ENCODE peak calls at places on chromosomes 12 and 14, in ten cellular contexts. D is fibroblast of lung; R is AG10803; B is HFF-Myc; O is heart left ventricle; U is astrocyte; F is GM06990; H is CD8-positive, alpha-beta T cell; I is GM12865; T is suprapubic skin. S is an unnamed sample.

GRCh38 chr14:72609205-72609916 is 284.5 kb downstream of the DPF3 start:
- DNase-seq in B (no peak), R (no peak), T (peak), D (no peak), H (no peak), I (no peak), O (no peak), F (no peak), U (no peak), S (no peak)

GRCh38 chr12:54251667-54252284 is 28.1 kb downstream of the CBX5 start:
- DNase-seq in B (no peak), U (peak), T (no peak), H (no peak), I (peak), D (peak), O (no peak), F (no peak), R (peak), S (peak)

GRCh38 chr12:78963439-78964222 is 99.1 kb downstream of the SYT1 start:
- DNase-seq in I (no peak), H (no peak), U (peak), T (no peak), O (no peak), F (no peak), D (peak), B (no peak), R (peak), S (peak)

GRCh38 chr12:120115692-120116442 is 686 bp downstream of the RAB35 start:
- DNase-seq in T (no peak), U (no peak), F (peak), R (peak), O (peak), H (no peak), B (no peak), I (peak), D (peak), S (peak)

GRCh38 chr14:80364274-80364673 is 153.0 kb upstream of the DIO2 start:
- DNase-seq in T (no peak), B (no peak), I (peak), H (no peak), U (peak), D (peak), O (no peak), R (peak), F (no peak), S (peak)

GRCh38 chr12:110844551-110845395 is 2.0 kb upstream of the CCDC63 start:
- DNase-seq in U (peak), D (peak), B (no peak), R (peak), T (no peak), I (no peak), F (no peak), H (no peak), O (peak), S (peak)

GRCh38 chr14:50351016-50351415 is 38.9 kb downstream of the DMAC2L start:
- DNase-seq in T (no peak), B (no peak), F (no peak), R (peak), O (no peak), U (peak), H (no peak), D (no peak), I (no peak), S (no peak)

GRCh38 chr12:94748726-94749421 is 98.5 kb upstream of the TMCC3 start:
- DNase-seq in H (no peak), I (no peak), O (no peak), T (no peak), D (no peak), U (no peak), R (no peak), B (no peak), F (no peak), S (no peak)

GRCh38 chr12:125050446-125050845 is 14.8 kb upstream of the AACS start:
- DNase-seq in H (no peak), T (no peak), U (no peak), F (no peak), R (no peak), O (no peak), D (no peak), B (no peak), I (no peak), S (no peak)

GRCh38 chr14:34971381-34971780 is 11.4 kb upstream of the SRP54 start:
- DNase-seq in H (no peak), F (no peak), T (no peak), R (peak), O (no peak), B (no peak), U (peak), D (no peak), I (no peak), S (no peak)

GRCh38 chr12:119115296-119115905 is 63.3 kb upstream of the HSPB8 start:
- DNase-seq in O (peak), U (peak), B (no peak), F (no peak), R (peak), I (peak), T (no peak), H (no peak), D (peak), S (peak)

GRCh38 chr14:104656014-104656714 is 33.3 kb upstream of the INF2 start:
- DNase-seq in O (no peak), F (peak), D (no peak), B (no peak), U (no peak), R (no peak), I (no peak), H (no peak), T (no peak), S (no peak)

GRCh38 chr12:25323774-25324086 is 73.0 kb upstream of the KRAS start:
- DNase-seq in F (no peak), T (no peak), R (no peak), U (no peak), I (peak), B (no peak), O (no peak), D (no peak), H (no peak), S (no peak)

GRCh38 chr12:51887476-51888315 is at the start of gene ANKRD33:
- DNase-seq in F (no peak), D (peak), U (no peak), B (no peak), R (no peak), O (no peak), T (peak), I (no peak), H (no peak), S (no peak)

GRCh38 chr12:114636723-114637480 is 47.1 kb downstream of the TBX3 start:
- DNase-seq in F (no peak), T (no peak), O (no peak), B (no peak), R (peak), H (no peak), I (no peak), D (peak), U (no peak), S (peak)

DNA sequence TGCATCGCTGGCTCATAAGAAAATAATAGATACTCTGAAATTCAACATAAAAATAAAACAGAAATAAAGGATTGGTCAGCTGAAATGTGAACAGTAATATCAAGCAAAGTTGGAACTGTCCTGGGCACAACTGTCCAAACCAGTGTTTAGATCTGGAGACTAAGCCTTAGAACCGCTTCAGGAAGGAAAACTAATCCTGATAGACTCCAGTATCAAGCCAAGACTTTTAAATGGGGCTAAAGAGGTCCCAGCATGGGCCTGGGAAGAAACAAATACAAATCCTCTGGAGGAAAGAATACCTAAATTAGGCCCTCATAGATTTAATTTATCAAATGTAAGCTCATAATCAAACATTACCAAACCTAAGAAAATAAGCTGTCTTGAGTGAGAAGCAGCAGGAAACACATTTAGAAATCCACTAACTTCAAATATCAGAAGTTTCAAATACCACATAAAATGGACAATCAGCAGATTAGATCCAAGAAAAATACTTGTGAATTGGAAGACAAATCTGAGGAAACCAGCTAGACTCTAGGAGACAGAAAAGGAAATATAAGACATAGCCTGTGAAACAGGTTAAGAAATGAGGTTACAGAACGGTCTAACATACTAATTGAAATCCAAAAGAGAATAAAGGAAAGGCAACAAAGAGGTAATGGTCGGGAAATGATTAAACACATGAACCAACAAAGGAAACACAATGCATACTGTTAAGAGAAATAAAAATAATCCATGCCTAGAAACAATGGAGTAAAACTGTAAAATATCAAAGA is 27.6 kb downstream of the SCAF11 start:
- DNase-seq in T (no peak), F (no peak), U (no peak), R (no peak), B (no peak), I (no peak), H (no peak), D (no peak), O (no peak), S (no peak)
- H3K4me3 ChIP-seq in T (no peak), F (no peak), U (no peak), R (no peak), B (no peak), I (no peak), H (no peak), D (no peak), O (no peak), S (no peak)

DNA sequence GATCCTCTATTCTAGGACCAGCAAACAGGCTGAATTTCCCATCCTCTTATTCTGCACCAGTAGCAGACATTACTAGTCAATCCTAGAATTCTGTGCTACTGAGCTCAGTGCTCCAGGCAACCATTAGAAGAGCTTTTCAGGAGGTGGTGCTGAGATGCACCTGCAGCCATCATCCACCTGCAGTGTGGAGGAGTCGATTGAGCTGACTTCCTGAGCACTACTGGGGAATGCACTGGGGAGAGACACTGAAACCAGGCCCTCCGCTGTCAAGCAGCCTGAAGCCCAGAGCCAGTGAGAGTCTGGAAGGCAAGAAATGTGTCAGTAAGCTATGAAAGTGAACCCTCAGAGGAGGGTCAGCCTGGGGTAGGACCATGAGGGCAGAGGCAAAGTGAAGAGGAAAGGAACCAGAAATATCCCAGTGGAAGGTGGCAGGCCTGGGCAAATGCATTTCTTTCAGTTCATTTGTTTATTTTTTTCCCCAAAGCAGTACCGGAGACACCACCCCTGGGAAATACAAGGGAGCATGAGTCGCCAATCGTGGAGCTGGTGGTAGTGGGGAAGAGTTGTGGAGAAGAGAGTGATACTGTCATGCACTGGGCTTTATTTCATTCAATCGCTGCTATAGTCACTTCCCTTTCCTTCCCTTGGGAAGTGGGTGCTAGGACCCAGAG is 23.0 kb upstream of the SERPINA4 start:
- DNase-seq in U (no peak), F (no peak), H (no peak), O (no peak), T (no peak), B (no peak), I (peak), R (no peak), D (no peak), S (no peak)
- TF ChIP-seq CTCF in U (no peak), F (no peak), H (no peak), O (no peak), T (no peak), B (no peak), I (no peak), R (no peak), D (no peak), S (no peak)

GRCh38 chr14:70648374-70648773 is 6.7 kb downstream of the TTC9 start:
- DNase-seq in F (no peak), D (no peak), I (no peak), H (no peak), T (no peak), O (peak), B (no peak), U (no peak), R (no peak), S (no peak)

GRCh38 chr14:70645892-70646291 is 4.2 kb downstream of the TTC9 start:
- DNase-seq in T (no peak), B (no peak), H (no peak), O (no peak), U (no peak), R (no peak), F (no peak), D (no peak), I (no peak), S (no peak)

GRCh38 chr14:70644016-70644415 is 2.3 kb downstream of the TTC9 start:
- DNase-seq in B (no peak), D (no peak), R (no peak), U (no peak), T (no peak), H (no peak), F (no peak), O (no peak), I (no peak), S (no peak)

GRCh38 chr14:70649803-70650202 is 8.1 kb downstream of the TTC9 start:
- DNase-seq in U (no peak), B (no peak), I (no peak), O (no peak), T (no peak), D (no peak), R (no peak), F (no peak), H (no peak), S (no peak)

DNA sequence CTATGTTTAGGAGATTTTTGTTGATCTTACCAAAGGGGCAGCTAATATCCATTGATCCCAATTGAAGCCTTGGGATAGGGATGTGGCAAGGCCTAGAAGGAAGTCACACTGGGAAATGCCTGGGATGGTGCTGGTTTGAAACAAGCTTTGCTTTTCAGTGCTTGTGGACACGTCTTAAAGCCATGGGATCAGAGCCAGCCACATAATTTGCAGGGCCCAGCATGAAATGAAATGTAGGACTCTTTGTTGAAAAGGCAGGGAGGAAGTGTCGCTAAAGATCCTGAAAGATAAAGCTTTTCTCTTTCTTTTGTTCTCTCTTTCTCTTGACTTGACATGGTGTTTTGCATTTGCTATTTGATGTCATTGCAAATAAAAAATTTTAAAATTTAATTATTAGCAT is 5.0 kb downstream of the TTC9 start:
- DNase-seq in O (no peak), T (no peak), D (no peak), H (no peak), B (no peak), F (no peak), I (no peak), R (no peak), U (no peak), S (no peak)
- H3K4me3 ChIP-seq in O (no peak), T (no peak), D (no peak), H (peak), B (no peak), F (no peak), I (no peak), R (no peak), U (no peak), S (no peak)

GRCh38 chr12:76345569-76345968 is 2.6 kb downstream of the BBS10 start:
- DNase-seq in T (no peak), D (no peak), U (no peak), B (no peak), R (no peak), H (no peak), I (no peak), O (no peak), F (no peak), S (no peak)

GRCh38 chr12:76346798-76347420 is 1.3 kb downstream of the BBS10 start:
- DNase-seq in U (peak), I (peak), T (no peak), R (peak), D (peak), O (peak), B (peak), H (no peak), F (peak), S (peak)

GRCh38 chr12:76346236-76346635 is 2.0 kb downstream of the BBS10 start:
- DNase-seq in T (no peak), U (peak), R (peak), H (no peak), O (no peak), I (no peak), F (no peak), D (peak), B (no peak), S (peak)

DNA sequence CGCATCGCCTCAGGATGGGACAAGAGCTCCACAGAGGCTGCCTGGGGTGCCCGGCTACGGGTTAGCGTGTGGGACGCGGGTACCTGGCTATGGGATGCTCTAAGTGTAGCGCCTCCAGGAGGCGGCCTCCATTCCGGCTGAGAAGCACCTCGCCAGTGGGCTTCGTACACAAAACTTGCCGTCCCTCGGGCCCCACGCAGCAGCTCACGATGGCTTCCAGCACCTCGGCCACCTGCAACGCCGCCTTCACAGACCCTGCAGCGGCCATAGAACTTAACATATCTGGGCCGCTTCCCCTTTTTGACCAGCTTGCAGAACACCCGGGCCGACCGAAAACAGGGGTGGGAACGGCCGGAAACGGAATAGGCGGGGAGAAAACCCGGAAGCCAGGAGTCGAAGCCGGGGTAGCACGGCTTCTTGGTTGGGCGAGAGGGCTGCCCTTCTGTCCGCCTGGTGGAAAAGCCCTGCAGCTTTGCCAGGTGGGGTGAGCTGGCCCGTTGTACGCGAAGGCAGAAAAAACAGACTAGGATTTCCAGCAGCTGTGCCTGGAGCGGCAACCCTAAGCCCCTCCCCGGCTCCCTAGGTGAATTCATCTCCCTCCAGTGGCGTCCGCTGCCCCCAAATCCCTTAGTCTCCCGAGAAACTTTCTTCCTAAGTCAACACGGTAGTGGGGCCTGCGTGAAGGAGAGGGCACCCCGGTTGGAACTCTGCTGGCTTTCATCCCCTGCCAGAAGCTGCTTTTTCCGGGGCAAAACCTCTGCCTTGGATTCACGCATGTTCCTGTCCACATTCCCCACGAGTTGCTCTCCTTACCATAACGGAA is at the start of gene BBS10:
- DNase-seq in F (peak), H (peak), I (peak), T (peak), U (peak), B (peak), D (peak), O (peak), R (peak), S (peak)
- TF ChIP-seq CTCF in F (peak), H (peak), I (peak), T (peak), U (peak), B (peak), D (peak), O (peak), R (peak), S (peak)

S was measured in fibroblast of pulmonary artery.